ENCODE peak calls at places on chromosomes 4 and X, in six cellular contexts. One of them, this sample, is unnamed.

GRCh38 chr4:108276690-108277089 is 108.0 kb upstream of the LEF1 start:
- DNase-seq in SK-MEL-5: peak
- DNase-seq in tibial nerve: no peak
- DNase-seq in foreskin fibroblast: no peak
- DNase-seq in HT-29: no peak
- DNase-seq in hypothalamus: no peak
- DNase-seq in this sample: no peak

GRCh38 chr4:146379744-146380143 is 142.0 kb downstream of the SLC10A7 start:
- DNase-seq in SK-MEL-5: no peak
- DNase-seq in tibial nerve: no peak
- DNase-seq in foreskin fibroblast: peak
- DNase-seq in HT-29: no peak
- DNase-seq in hypothalamus: no peak
- DNase-seq in this sample: no peak

GRCh38 chr4:15400911-15401671 is 26.7 kb upstream of the C1QTNF7 start:
- DNase-seq in SK-MEL-5: no peak
- DNase-seq in tibial nerve: peak
- DNase-seq in foreskin fibroblast: peak
- DNase-seq in HT-29: no peak
- DNase-seq in hypothalamus: peak
- DNase-seq in this sample: peak

GRCh38 chr4:87835732-87836131 is 3.0 kb downstream of the MEPE start:
- DNase-seq in SK-MEL-5: no peak
- DNase-seq in tibial nerve: no peak
- DNase-seq in foreskin fibroblast: no peak
- DNase-seq in HT-29: no peak
- DNase-seq in hypothalamus: no peak
- DNase-seq in this sample: no peak

GRCh38 chrX:14504960-14505538 is 24.3 kb upstream of the GLRA2 start:
- DNase-seq in SK-MEL-5: no peak
- DNase-seq in tibial nerve: no peak
- DNase-seq in foreskin fibroblast: no peak
- DNase-seq in HT-29: no peak
- DNase-seq in hypothalamus: no peak
- DNase-seq in this sample: no peak

GRCh38 chrX:104806346-104806745 is 240.3 kb downstream of the IL1RAPL2 start:
- DNase-seq in SK-MEL-5: no peak
- DNase-seq in tibial nerve: no peak
- DNase-seq in foreskin fibroblast: no peak
- DNase-seq in HT-29: no peak
- DNase-seq in hypothalamus: no peak
- DNase-seq in this sample: no peak

GRCh38 chr4:155800685-155801343 is 42.0 kb downstream of the GUCY1B1 start:
- DNase-seq in SK-MEL-5: no peak
- DNase-seq in tibial nerve: no peak
- DNase-seq in foreskin fibroblast: no peak
- DNase-seq in HT-29: no peak
- DNase-seq in hypothalamus: no peak
- DNase-seq in this sample: no peak

GRCh38 chr4:139977838-139978604 is 176.0 kb downstream of the MAML3 start:
- DNase-seq in SK-MEL-5: peak
- DNase-seq in tibial nerve: no peak
- DNase-seq in foreskin fibroblast: no peak
- DNase-seq in HT-29: no peak
- DNase-seq in hypothalamus: no peak
- DNase-seq in this sample: no peak

GRCh38 chr4:161664740-161665139 is 499.1 kb downstream of the FSTL5 start:
- DNase-seq in SK-MEL-5: no peak
- DNase-seq in tibial nerve: no peak
- DNase-seq in foreskin fibroblast: no peak
- DNase-seq in HT-29: no peak
- DNase-seq in hypothalamus: no peak
- DNase-seq in this sample: no peak

GRCh38 chrX:41389311-41389888 is 55.4 kb downstream of the DDX3X start:
- DNase-seq in SK-MEL-5: no peak
- DNase-seq in tibial nerve: no peak
- DNase-seq in foreskin fibroblast: no peak
- DNase-seq in HT-29: peak
- DNase-seq in hypothalamus: no peak
- DNase-seq in this sample: no peak

GRCh38 chrX:21678059-21678458 is 19.9 kb upstream of the KLHL34 start:
- DNase-seq in SK-MEL-5: no peak
- DNase-seq in tibial nerve: no peak
- DNase-seq in foreskin fibroblast: no peak
- DNase-seq in HT-29: no peak
- DNase-seq in hypothalamus: no peak
- DNase-seq in this sample: no peak

GRCh38 chr4:184957451-184958115 is 60.7 kb upstream of the HELT start:
- DNase-seq in SK-MEL-5: no peak
- DNase-seq in tibial nerve: no peak
- DNase-seq in foreskin fibroblast: no peak
- DNase-seq in HT-29: no peak
- DNase-seq in hypothalamus: no peak
- DNase-seq in this sample: no peak

GRCh38 chr4:46425775-46426400 is 36.0 kb upstream of the GABRA2 start:
- DNase-seq in SK-MEL-5: no peak
- DNase-seq in tibial nerve: no peak
- DNase-seq in foreskin fibroblast: no peak
- DNase-seq in HT-29: no peak
- DNase-seq in hypothalamus: no peak
- DNase-seq in this sample: no peak

GRCh38 chrX:138925330-138925729 is 213.8 kb upstream of the FGF13 start:
- DNase-seq in SK-MEL-5: no peak
- DNase-seq in tibial nerve: peak
- DNase-seq in foreskin fibroblast: peak
- DNase-seq in HT-29: no peak
- DNase-seq in hypothalamus: no peak
- DNase-seq in this sample: no peak

GRCh38 chr4:140252144-140252741 is 98.3 kb upstream of the MAML3 start:
- DNase-seq in SK-MEL-5: no peak
- DNase-seq in tibial nerve: no peak
- DNase-seq in foreskin fibroblast: no peak
- DNase-seq in HT-29: peak
- DNase-seq in hypothalamus: no peak
- DNase-seq in this sample: no peak

GRCh38 chr4:6986067-6986780 is 56.9 kb upstream of the TADA2B start:
- DNase-seq in SK-MEL-5: peak
- DNase-seq in tibial nerve: peak
- DNase-seq in foreskin fibroblast: peak
- DNase-seq in HT-29: no peak
- DNase-seq in hypothalamus: peak
- DNase-seq in this sample: no peak

GRCh38 chr4:123505457-123506310 is 109.1 kb downstream of the SPRY1 start:
- DNase-seq in SK-MEL-5: no peak
- DNase-seq in tibial nerve: peak
- DNase-seq in foreskin fibroblast: peak
- DNase-seq in HT-29: peak
- DNase-seq in hypothalamus: peak
- DNase-seq in this sample: no peak

GRCh38 chrX:13360146-13360545 is 40.3 kb upstream of the ATXN3L start:
- DNase-seq in SK-MEL-5: no peak
- DNase-seq in tibial nerve: no peak
- DNase-seq in foreskin fibroblast: no peak
- DNase-seq in HT-29: no peak
- DNase-seq in hypothalamus: no peak
- DNase-seq in this sample: no peak

GRCh38 chr4:89590102-89590501 is 246.9 kb downstream of the SNCA start:
- DNase-seq in SK-MEL-5: no peak
- DNase-seq in tibial nerve: no peak
- DNase-seq in foreskin fibroblast: no peak
- DNase-seq in HT-29: no peak
- DNase-seq in hypothalamus: no peak
- DNase-seq in this sample: no peak

GRCh38 chr4:144343143-144343755 is 202.7 kb upstream of the GYPA start:
- DNase-seq in SK-MEL-5: no peak
- DNase-seq in tibial nerve: no peak
- DNase-seq in foreskin fibroblast: peak
- DNase-seq in HT-29: no peak
- DNase-seq in hypothalamus: no peak
- DNase-seq in this sample: no peak

GRCh38 chr4:73698217-73698616 is 42.2 kb upstream of the CXCL8 start:
- DNase-seq in SK-MEL-5: no peak
- DNase-seq in tibial nerve: no peak
- DNase-seq in foreskin fibroblast: no peak
- DNase-seq in HT-29: no peak
- DNase-seq in hypothalamus: no peak
- DNase-seq in this sample: no peak

GRCh38 chrX:10111364-10112148 is 45.2 kb upstream of the CLCN4 start:
- DNase-seq in SK-MEL-5: no peak
- DNase-seq in tibial nerve: no peak
- DNase-seq in foreskin fibroblast: peak
- DNase-seq in HT-29: no peak
- DNase-seq in hypothalamus: no peak
- DNase-seq in this sample: peak

GRCh38 chr4:154626793-154627484 is 14.5 kb upstream of the FGG start:
- DNase-seq in SK-MEL-5: peak
- DNase-seq in tibial nerve: peak
- DNase-seq in foreskin fibroblast: peak
- DNase-seq in HT-29: no peak
- DNase-seq in hypothalamus: peak
- DNase-seq in this sample: peak

GRCh38 chr4:163611172-163611571 is 116.7 kb downstream of the TMA16 start:
- DNase-seq in SK-MEL-5: peak
- DNase-seq in tibial nerve: no peak
- DNase-seq in foreskin fibroblast: no peak
- DNase-seq in HT-29: no peak
- DNase-seq in hypothalamus: no peak
- DNase-seq in this sample: no peak

GRCh38 chrX:129781134-129782014 is 1.6 kb downstream of the SASH3 start:
- DNase-seq in SK-MEL-5: no peak
- DNase-seq in tibial nerve: no peak
- DNase-seq in foreskin fibroblast: no peak
- DNase-seq in HT-29: no peak
- DNase-seq in hypothalamus: no peak
- DNase-seq in this sample: peak

GRCh38 chr4:6887591-6888371 is 21.8 kb upstream of the TBC1D14 start:
- DNase-seq in SK-MEL-5: no peak
- DNase-seq in tibial nerve: no peak
- DNase-seq in foreskin fibroblast: no peak
- DNase-seq in HT-29: no peak
- DNase-seq in hypothalamus: no peak
- DNase-seq in this sample: no peak

GRCh38 chr4:164748375-164748774 is 5.6 kb upstream of the SMIM31 start:
- DNase-seq in SK-MEL-5: peak
- DNase-seq in tibial nerve: no peak
- DNase-seq in foreskin fibroblast: peak
- DNase-seq in HT-29: peak
- DNase-seq in hypothalamus: no peak
- DNase-seq in this sample: no peak

GRCh38 chrX:72061091-72061490 is 70.6 kb downstream of the RTL5 start:
- DNase-seq in SK-MEL-5: no peak
- DNase-seq in tibial nerve: no peak
- DNase-seq in foreskin fibroblast: no peak
- DNase-seq in HT-29: no peak
- DNase-seq in hypothalamus: no peak
- DNase-seq in this sample: no peak

GRCh38 chrX:119121341-119121740 is 6.3 kb downstream of the KIAA1210 start:
- DNase-seq in SK-MEL-5: peak
- DNase-seq in tibial nerve: no peak
- DNase-seq in foreskin fibroblast: peak
- DNase-seq in HT-29: no peak
- DNase-seq in hypothalamus: no peak
- DNase-seq in this sample: no peak

GRCh38 chr4:120699354-120699753 is 223.2 kb downstream of the PRDM5 start:
- DNase-seq in SK-MEL-5: no peak
- DNase-seq in tibial nerve: no peak
- DNase-seq in foreskin fibroblast: no peak
- DNase-seq in HT-29: no peak
- DNase-seq in hypothalamus: no peak
- DNase-seq in this sample: no peak

GRCh38 chr4:24150021-24150420 is 260.2 kb upstream of the PPARGC1A start:
- DNase-seq in SK-MEL-5: no peak
- DNase-seq in tibial nerve: no peak
- DNase-seq in foreskin fibroblast: no peak
- DNase-seq in HT-29: no peak
- DNase-seq in hypothalamus: no peak
- DNase-seq in this sample: no peak

This sample was measured in T-cell.